ENCODE peak calls at places on chromosomes 2 and 18, in four cellular contexts. K is mesothelial cell of epicardium, C is T-helper 17 cell, Z is AG08395. S is an unnamed sample.

GRCh38 chr2:63788070-63788469 is 53.6 kb upstream of the UGP2 start:
- DNase-seq in K (no peak), C (no peak), Z (peak), S (peak)

GRCh38 chr2:18855027-18855426 is 265.7 kb upstream of the NT5C1B start:
- DNase-seq in K (no peak), C (no peak), Z (peak), S (no peak)

GRCh38 chr2:226638576-226638975 is 161.0 kb downstream of the IRS1 start:
- DNase-seq in K (no peak), C (no peak), Z (no peak), S (no peak)

GRCh38 chr2:146817613-146818012 is 1027.2 kb upstream of the ACVR2A start:
- DNase-seq in K (no peak), C (no peak), Z (no peak), S (no peak)

GRCh38 chr2:191724015-191724414 is 46.1 kb downstream of the NABP1 start:
- DNase-seq in K (no peak), C (no peak), Z (no peak), S (no peak)

GRCh38 chr18:79611040-79611681 is 68.4 kb upstream of the CTDP1 start:
- DNase-seq in K (no peak), C (no peak), Z (peak), S (peak)

GRCh38 chr2:8515390-8515761 is 166.5 kb upstream of the ID2 start:
- DNase-seq in K (no peak), C (peak), Z (no peak), S (no peak)

GRCh38 chr18:50194623-50195532 is at the start of gene MYO5B:
- DNase-seq in K (peak), C (peak), Z (no peak), S (peak)

GRCh38 chr2:180630756-180631155 is 349.6 kb upstream of the UBE2E3 start:
- DNase-seq in K (no peak), C (no peak), Z (no peak), S (no peak)

GRCh38 chr2:240123821-240124650 is 12.1 kb downstream of the COPS9 start:
- DNase-seq in K (no peak), C (no peak), Z (no peak), S (no peak)

GRCh38 chr2:105746177-105747080 is 1.7 kb downstream of the NCK2 start:
- DNase-seq in K (peak), C (peak), Z (no peak), S (no peak)

GRCh38 chr2:135130751-135131150 is 78.7 kb downstream of the RAB3GAP1 start:
- DNase-seq in K (no peak), C (no peak), Z (no peak), S (no peak)

GRCh38 chr18:27921904-27922541 is 254.9 kb downstream of the CDH2 start:
- DNase-seq in K (peak), C (no peak), Z (peak), S (peak)

GRCh38 chr2:12299431-12299830 is 417.3 kb upstream of the TRIB2 start:
- DNase-seq in K (no peak), C (no peak), Z (no peak), S (no peak)

GRCh38 chr2:107932483-107932882 is 53.8 kb upstream of the SLC5A7 start:
- DNase-seq in K (no peak), C (no peak), Z (no peak), S (peak)

GRCh38 chr2:175167076-175167791 is 769 bp downstream of the ATF2 start:
- DNase-seq in K (peak), C (peak), Z (peak), S (peak)

GRCh38 chr2:174059178-174059874 is 94.2 kb upstream of the SP3 start:
- DNase-seq in K (no peak), C (no peak), Z (peak), S (peak)

GRCh38 chr2:19648583-19648982 is 253.2 kb downstream of the TTC32 start:
- DNase-seq in K (no peak), C (no peak), Z (peak), S (peak)

GRCh38 chr2:158665536-158666302 is 129.4 kb upstream of the DAPL1 start:
- DNase-seq in K (no peak), C (no peak), Z (no peak), S (no peak)

GRCh38 chr18:44598514-44598913 is 82.2 kb upstream of the SETBP1 start:
- DNase-seq in K (no peak), C (no peak), Z (no peak), S (no peak)

GRCh38 chr2:235314371-235314915 is 179.4 kb upstream of the AGAP1 start:
- DNase-seq in K (no peak), C (no peak), Z (no peak), S (no peak)

GRCh38 chr2:220653776-220654175 is 918.3 kb downstream of the EPHA4 start:
- DNase-seq in K (no peak), C (no peak), Z (no peak), S (no peak)

GRCh38 chr2:128635361-128635900 is 316.8 kb upstream of the HS6ST1 start:
- DNase-seq in K (peak), C (no peak), Z (peak), S (peak)

GRCh38 chr2:172097557-172098131 is 5.1 kb downstream of the DLX2 start:
- DNase-seq in K (no peak), C (no peak), Z (no peak), S (peak)

GRCh38 chr2:85053802-85054201 is 79.4 kb upstream of the TCF7L1 start:
- DNase-seq in K (no peak), C (no peak), Z (peak), S (peak)

GRCh38 chr18:75068682-75069435 is 140.1 kb downstream of the PTGR3 start:
- DNase-seq in K (no peak), C (no peak), Z (no peak), S (no peak)

GRCh38 chr2:2732331-2733119 is 401.4 kb upstream of the MYT1L start:
- DNase-seq in K (no peak), C (no peak), Z (no peak), S (no peak)

GRCh38 chr2:178363252-178363651 is 87.7 kb downstream of the PRKRA start:
- DNase-seq in K (no peak), C (no peak), Z (no peak), S (no peak)

GRCh38 chr2:120539937-120540718 is 194.2 kb downstream of the INHBB start:
- DNase-seq in K (no peak), C (no peak), Z (peak), S (peak)

GRCh38 chr2:234730066-234730640 is 221.7 kb upstream of the SH3BP4 start:
- DNase-seq in K (no peak), C (no peak), Z (no peak), S (no peak)

GRCh38 chr18:57497372-57498294 is 62.5 kb downstream of the ONECUT2 start:
- DNase-seq in K (no peak), C (no peak), Z (peak), S (peak)

GRCh38 chr2:112712465-112712864 is 8.4 kb upstream of the NT5DC4 start:
- DNase-seq in K (no peak), C (no peak), Z (no peak), S (no peak)

GRCh38 chr2:9630001-9630749 is 622 bp downstream of the YWHAQ start:
- DNase-seq in K (peak), C (peak), Z (peak), S (peak)

GRCh38 chr2:64260093-64260808 is 116.0 kb upstream of the PELI1 start:
- DNase-seq in K (no peak), C (no peak), Z (no peak), S (no peak)

GRCh38 chr2:156083707-156084494 is 248.6 kb downstream of the NR4A2 start:
- DNase-seq in K (no peak), C (no peak), Z (no peak), S (no peak)

GRCh38 chr2:26807788-26808460 is 22.1 kb downstream of the CENPA start:
- DNase-seq in K (no peak), C (no peak), Z (peak), S (no peak)

GRCh38 chr18:48607049-48607984 is 68.5 kb downstream of the CTIF start:
- DNase-seq in K (no peak), C (no peak), Z (peak), S (peak)

S was measured in Daoy.